ENCODE peak calls at places on chromosomes 4 and X, in nine cellular contexts. Z, G, M, N, Y, E, A, W and S are unnamed samples.
A peak's percentile ranks its signal among the peaks of the same experiment; 100 is the strongest.

GRCh38 chr4:87853108-87853507 is 20.3 kb downstream of the MEPE start:
- DNase-seq in W (peak; percentile 36), Z (peak; percentile 70), G (no peak), N (no peak), A (no peak), E (peak; percentile 22), Y (peak; percentile 53), M (no peak), S (peak; percentile 55)

GRCh38 chr4:26088433-26088928 is 174.5 kb downstream of the SMIM20 start:
- DNase-seq in M (no peak), W (no peak), G (peak; percentile 49), A (peak; percentile 46), Z (peak; percentile 60), Y (peak; percentile 85), E (no peak), N (no peak), S (no peak)

GRCh38 chr4:26175016-26175786 is 145.6 kb upstream of the RBPJ start:
- DNase-seq in M (no peak), E (no peak), A (peak; percentile 40), G (no peak), Z (no peak), N (no peak), W (no peak), Y (no peak), S (no peak)

GRCh38 chrX:118679290-118679689 is 48.1 kb upstream of the IL13RA1 start:
- DNase-seq in E (no peak), A (no peak), M (no peak), G (no peak), Y (peak; percentile 11), Z (no peak), N (no peak), W (no peak), S (peak; percentile 13)

GRCh38 chr4:149031399-149031798 is 589.2 kb upstream of the NR3C2 start:
- DNase-seq in M (no peak), E (no peak), A (no peak), Z (peak; percentile 7), G (no peak), W (no peak), N (no peak), Y (peak; percentile 15), S (peak; percentile 67)

GRCh38 chr4:81405900-81406401 is 65.8 kb downstream of the RASGEF1B start:
- DNase-seq in M (no peak), Y (peak; percentile 71), Z (peak; percentile 87), G (no peak), N (no peak), A (peak; percentile 20), W (peak; percentile 56), E (peak; percentile 32), S (peak; percentile 90)

GRCh38 chrX:126719208-126719607 is 100.3 kb upstream of the PRR32 start:
- DNase-seq in M (no peak), G (no peak), A (no peak), N (no peak), E (no peak), Y (no peak), W (no peak), Z (no peak), S (no peak)

GRCh38 chr4:55947912-55948725 is 626 bp upstream of the CEP135 start:
- DNase-seq in E (peak; percentile 89), M (no peak), A (peak; percentile 54), Z (peak; percentile 96), Y (peak; percentile 85), W (no peak), N (no peak), G (no peak), S (no peak)

GRCh38 chr4:142615324-142615665 is 230.8 kb downstream of the INPP4B start:
- DNase-seq in Y (peak; percentile 88), E (peak; percentile 59), G (no peak), M (no peak), A (no peak), N (no peak), Z (peak; percentile 39), W (no peak), S (no peak)

GRCh38 chr4:78293841-78294301 is 236.7 kb downstream of the FRAS1 start:
- DNase-seq in G (no peak), M (no peak), A (no peak), N (no peak), Z (peak; percentile 84), Y (peak; percentile 88), E (peak; percentile 74), W (no peak), S (no peak)

GRCh38 chr4:182862166-182862875 is 54.9 kb downstream of the DCTD start:
- DNase-seq in W (peak; percentile 42), N (no peak), A (no peak), Z (no peak), E (no peak), M (no peak), Y (no peak), G (no peak), S (peak; percentile 71)

GRCh38 chr4:36551697-36552214 is 270.3 kb downstream of the DTHD1 start:
- DNase-seq in G (no peak), Y (no peak), Z (no peak), A (peak; percentile 47), W (no peak), E (no peak), N (no peak), M (no peak), S (no peak)